ENCODE peak calls at places on chromosomes 3 and 15, in six cellular contexts. One of them, this sample, is unnamed.

GRCh38 chr3:65436580-65436979 is 602.1 kb downstream of the MAGI1 start:
- DNase-seq in MM.1S: peak
- DNase-seq in PC-3: peak
- DNase-seq in GM23248: no peak
- DNase-seq in hepatocyte: peak
- DNase-seq in HCT116: no peak
- DNase-seq in this sample: peak

GRCh38 chr3:15708882-15709677 is 88.7 kb downstream of the ANKRD28 start:
- DNase-seq in hepatocyte: no peak
- DNase-seq in MM.1S: no peak
- DNase-seq in PC-3: no peak
- DNase-seq in HCT116: no peak
- DNase-seq in GM23248: peak
- DNase-seq in this sample: no peak

GRCh38 chr3:15300318-15301078 is 31.9 kb downstream of the SH3BP5 start:
- DNase-seq in hepatocyte: no peak
- DNase-seq in HCT116: peak
- DNase-seq in MM.1S: no peak
- DNase-seq in GM23248: peak
- DNase-seq in PC-3: peak
- DNase-seq in this sample: no peak

GRCh38 chr3:159902531-159903314 is 85.9 kb upstream of the IL12A start:
- DNase-seq in PC-3: no peak
- DNase-seq in MM.1S: no peak
- DNase-seq in HCT116: no peak
- DNase-seq in hepatocyte: no peak
- DNase-seq in GM23248: no peak
- DNase-seq in this sample: no peak

GRCh38 chr15:55334997-55335396 is 16.0 kb downstream of the PIGB start:
- DNase-seq in GM23248: peak
- DNase-seq in MM.1S: no peak
- DNase-seq in PC-3: peak
- DNase-seq in HCT116: no peak
- DNase-seq in hepatocyte: no peak
- DNase-seq in this sample: no peak

GRCh38 chr15:84586641-84587160 is 14.1 kb upstream of the ZSCAN2 start:
- DNase-seq in MM.1S: no peak
- DNase-seq in HCT116: no peak
- DNase-seq in GM23248: no peak
- DNase-seq in hepatocyte: no peak
- DNase-seq in PC-3: no peak
- DNase-seq in this sample: no peak

GRCh38 chr3:183493296-183494045 is 62.0 kb downstream of the KLHL6 start:
- DNase-seq in hepatocyte: no peak
- DNase-seq in GM23248: no peak
- DNase-seq in HCT116: no peak
- DNase-seq in MM.1S: no peak
- DNase-seq in PC-3: no peak
- DNase-seq in this sample: no peak

GRCh38 chr15:82051664-82052063 is 5.8 kb upstream of the MEX3B start:
- DNase-seq in MM.1S: no peak
- DNase-seq in hepatocyte: no peak
- DNase-seq in GM23248: no peak
- DNase-seq in HCT116: no peak
- DNase-seq in PC-3: no peak
- DNase-seq in this sample: no peak

GRCh38 chr3:23442598-23443383 is 239.7 kb downstream of the UBE2E2 start:
- DNase-seq in MM.1S: peak
- DNase-seq in GM23248: peak
- DNase-seq in PC-3: peak
- DNase-seq in HCT116: no peak
- DNase-seq in hepatocyte: peak
- DNase-seq in this sample: no peak

GRCh38 chr3:184682671-184683070 is 29.2 kb downstream of the MAGEF1 start:
- DNase-seq in hepatocyte: no peak
- DNase-seq in GM23248: no peak
- DNase-seq in MM.1S: no peak
- DNase-seq in PC-3: no peak
- DNase-seq in HCT116: no peak
- DNase-seq in this sample: no peak

GRCh38 chr3:192408721-192409151 is 318.6 kb downstream of the FGF12 start:
- DNase-seq in HCT116: no peak
- DNase-seq in MM.1S: peak
- DNase-seq in GM23248: peak
- DNase-seq in hepatocyte: peak
- DNase-seq in PC-3: no peak
- DNase-seq in this sample: peak

GRCh38 chr3:170414202-170414663 is 4.4 kb upstream of the CLDN11 start:
- DNase-seq in HCT116: peak
- DNase-seq in GM23248: peak
- DNase-seq in PC-3: peak
- DNase-seq in hepatocyte: peak
- DNase-seq in MM.1S: peak
- DNase-seq in this sample: peak

GRCh38 chr15:64915518-64916227 is 4.0 kb downstream of the ANKDD1A start:
- DNase-seq in HCT116: no peak
- DNase-seq in MM.1S: no peak
- DNase-seq in PC-3: no peak
- DNase-seq in hepatocyte: no peak
- DNase-seq in GM23248: no peak
- DNase-seq in this sample: no peak

GRCh38 chr15:70584838-70585706 is 178.3 kb downstream of the UACA start:
- DNase-seq in MM.1S: no peak
- DNase-seq in HCT116: peak
- DNase-seq in hepatocyte: peak
- DNase-seq in PC-3: peak
- DNase-seq in GM23248: no peak
- DNase-seq in this sample: peak

GRCh38 chr15:33242165-33242564 is 47.7 kb upstream of the FMN1 start:
- DNase-seq in MM.1S: no peak
- DNase-seq in HCT116: no peak
- DNase-seq in GM23248: peak
- DNase-seq in PC-3: peak
- DNase-seq in hepatocyte: peak
- DNase-seq in this sample: no peak

GRCh38 chr3:193711523-193711963 is 118.5 kb downstream of the OPA1 start:
- DNase-seq in hepatocyte: no peak
- DNase-seq in MM.1S: no peak
- DNase-seq in GM23248: no peak
- DNase-seq in PC-3: no peak
- DNase-seq in HCT116: no peak
- DNase-seq in this sample: peak

GRCh38 chr3:46386206-46386605 is 15.5 kb downstream of the CCR5 start:
- DNase-seq in HCT116: peak
- DNase-seq in hepatocyte: peak
- DNase-seq in MM.1S: peak
- DNase-seq in PC-3: peak
- DNase-seq in GM23248: peak
- DNase-seq in this sample: no peak

GRCh38 chr3:71681224-71681668 is 44.0 kb downstream of the EIF4E3 start:
- DNase-seq in hepatocyte: peak
- DNase-seq in MM.1S: no peak
- DNase-seq in PC-3: peak
- DNase-seq in HCT116: peak
- DNase-seq in GM23248: peak
- DNase-seq in this sample: peak

GRCh38 chr3:170483485-170484262 is 65.0 kb downstream of the CLDN11 start:
- DNase-seq in HCT116: no peak
- DNase-seq in GM23248: peak
- DNase-seq in MM.1S: no peak
- DNase-seq in PC-3: no peak
- DNase-seq in hepatocyte: no peak
- DNase-seq in this sample: no peak

GRCh38 chr3:197547618-197548017 is 8.2 kb downstream of the BDH1 start:
- DNase-seq in GM23248: no peak
- DNase-seq in hepatocyte: peak
- DNase-seq in PC-3: no peak
- DNase-seq in HCT116: no peak
- DNase-seq in MM.1S: no peak
- DNase-seq in this sample: peak

GRCh38 chr3:157147099-157147803 is 12.7 kb downstream of the CCNL1 start:
- DNase-seq in PC-3: no peak
- DNase-seq in HCT116: no peak
- DNase-seq in MM.1S: no peak
- DNase-seq in hepatocyte: no peak
- DNase-seq in GM23248: no peak
- DNase-seq in this sample: no peak

GRCh38 chr15:99452728-99453643 is 112.8 kb upstream of the MEF2A start:
- DNase-seq in MM.1S: peak
- DNase-seq in PC-3: no peak
- DNase-seq in hepatocyte: no peak
- DNase-seq in GM23248: no peak
- DNase-seq in HCT116: no peak
- DNase-seq in this sample: no peak

GRCh38 chr15:29675791-29676301 is 146.4 kb downstream of the TJP1 start:
- DNase-seq in GM23248: no peak
- DNase-seq in hepatocyte: no peak
- DNase-seq in MM.1S: no peak
- DNase-seq in HCT116: no peak
- DNase-seq in PC-3: no peak
- DNase-seq in this sample: peak
- TF ChIP-seq EZH2phosphoT487 in GM23248: no peak
- TF ChIP-seq EZH2phosphoT487 in hepatocyte: no peak
- TF ChIP-seq EZH2phosphoT487 in MM.1S: no peak
- TF ChIP-seq EZH2phosphoT487 in HCT116: no peak
- TF ChIP-seq EZH2phosphoT487 in PC-3: no peak
- TF ChIP-seq EZH2phosphoT487 in this sample: no peak

DNA sequence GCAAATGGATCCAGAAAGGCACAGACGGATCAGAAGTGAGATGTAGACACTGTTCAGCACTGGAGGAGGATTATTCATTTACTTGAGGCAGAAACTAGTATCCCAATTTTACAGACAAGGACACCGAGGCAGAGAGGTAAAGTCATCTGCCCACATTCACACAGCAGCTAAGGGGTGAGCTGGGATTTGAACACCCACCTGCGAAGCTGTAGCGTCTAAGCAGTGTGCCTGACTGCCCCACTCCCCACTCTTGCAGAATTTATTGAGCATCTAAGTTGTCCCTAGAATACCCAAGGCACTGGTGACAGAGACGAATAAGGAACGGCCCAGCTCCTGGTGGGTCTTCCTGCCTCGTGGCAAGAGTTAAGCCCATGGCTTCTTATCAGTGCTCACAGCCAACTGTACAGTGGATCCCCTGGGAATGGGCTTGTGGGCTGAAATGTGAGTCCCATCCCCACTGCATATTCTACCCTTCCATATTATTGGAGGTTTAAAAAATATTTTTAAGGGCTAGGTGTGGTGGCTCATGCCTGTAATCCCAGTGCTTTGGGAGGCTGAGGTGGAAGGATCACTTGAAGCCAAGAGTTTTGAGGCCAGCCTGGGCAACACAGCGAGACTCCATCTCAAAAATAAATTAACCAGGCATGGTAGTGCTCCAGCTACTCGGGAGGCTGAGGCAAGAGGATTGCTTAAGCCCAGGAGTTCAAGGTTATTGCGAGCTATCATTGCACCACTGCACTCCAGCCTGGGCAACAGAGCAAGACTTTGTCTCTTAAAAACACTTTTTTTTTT is 77.6 kb downstream of the IQSEC1 start:
- DNase-seq in PC-3: no peak
- DNase-seq in GM23248: no peak
- DNase-seq in MM.1S: no peak
- DNase-seq in hepatocyte: no peak
- DNase-seq in HCT116: no peak
- DNase-seq in this sample: no peak
- H3K4me2 ChIP-seq in PC-3: peak
- H3K4me2 ChIP-seq in GM23248: no peak
- H3K4me2 ChIP-seq in MM.1S: peak
- H3K4me2 ChIP-seq in hepatocyte: peak
- H3K4me2 ChIP-seq in HCT116: peak
- H3K4me2 ChIP-seq in this sample: no peak

GRCh38 chr15:40251455-40252140 is 12.7 kb downstream of the PAK6 start:
- DNase-seq in MM.1S: no peak
- DNase-seq in HCT116: no peak
- DNase-seq in GM23248: no peak
- DNase-seq in PC-3: no peak
- DNase-seq in hepatocyte: no peak
- DNase-seq in this sample: no peak

GRCh38 chr15:40252438-40253178 is 13.7 kb downstream of the PAK6 start:
- DNase-seq in GM23248: peak
- DNase-seq in HCT116: peak
- DNase-seq in PC-3: peak
- DNase-seq in hepatocyte: peak
- DNase-seq in MM.1S: peak
- DNase-seq in this sample: peak

GRCh38 chr15:40250771-40251454 is 12.1 kb downstream of the PAK6 start:
- DNase-seq in PC-3: no peak
- DNase-seq in HCT116: no peak
- DNase-seq in hepatocyte: no peak
- DNase-seq in MM.1S: no peak
- DNase-seq in GM23248: no peak
- DNase-seq in this sample: no peak

GRCh38 chr15:40253179-40253790 is 14.4 kb downstream of the PAK6 start:
- DNase-seq in MM.1S: no peak
- DNase-seq in hepatocyte: no peak
- DNase-seq in GM23248: no peak
- DNase-seq in HCT116: no peak
- DNase-seq in PC-3: peak
- DNase-seq in this sample: no peak

DNA sequence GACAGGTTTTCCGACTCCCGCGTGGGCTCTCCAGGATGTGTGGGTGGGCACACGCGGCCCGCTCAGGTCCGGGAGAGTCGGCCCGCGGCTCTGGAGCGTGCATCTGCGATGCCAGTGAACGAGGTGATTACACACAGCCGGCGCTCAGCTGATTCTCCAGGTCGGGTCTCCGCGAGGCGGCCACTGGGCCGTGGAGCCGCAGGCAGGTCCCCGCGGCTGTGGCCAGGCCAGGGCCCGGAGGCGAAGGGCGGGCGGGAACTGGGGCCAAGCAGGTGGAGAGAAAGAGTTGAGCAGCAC is 13.2 kb downstream of the PAK6 start:
- DNase-seq in GM23248: no peak
- DNase-seq in PC-3: no peak
- DNase-seq in hepatocyte: no peak
- DNase-seq in HCT116: no peak
- DNase-seq in MM.1S: no peak
- DNase-seq in this sample: no peak
- TF ChIP-seq EZH2 in GM23248: no peak
- TF ChIP-seq EZH2 in PC-3: no peak
- TF ChIP-seq EZH2 in hepatocyte: no peak
- TF ChIP-seq EZH2 in HCT116: no peak
- TF ChIP-seq EZH2 in MM.1S: no peak
- TF ChIP-seq EZH2 in this sample: no peak

DNA sequence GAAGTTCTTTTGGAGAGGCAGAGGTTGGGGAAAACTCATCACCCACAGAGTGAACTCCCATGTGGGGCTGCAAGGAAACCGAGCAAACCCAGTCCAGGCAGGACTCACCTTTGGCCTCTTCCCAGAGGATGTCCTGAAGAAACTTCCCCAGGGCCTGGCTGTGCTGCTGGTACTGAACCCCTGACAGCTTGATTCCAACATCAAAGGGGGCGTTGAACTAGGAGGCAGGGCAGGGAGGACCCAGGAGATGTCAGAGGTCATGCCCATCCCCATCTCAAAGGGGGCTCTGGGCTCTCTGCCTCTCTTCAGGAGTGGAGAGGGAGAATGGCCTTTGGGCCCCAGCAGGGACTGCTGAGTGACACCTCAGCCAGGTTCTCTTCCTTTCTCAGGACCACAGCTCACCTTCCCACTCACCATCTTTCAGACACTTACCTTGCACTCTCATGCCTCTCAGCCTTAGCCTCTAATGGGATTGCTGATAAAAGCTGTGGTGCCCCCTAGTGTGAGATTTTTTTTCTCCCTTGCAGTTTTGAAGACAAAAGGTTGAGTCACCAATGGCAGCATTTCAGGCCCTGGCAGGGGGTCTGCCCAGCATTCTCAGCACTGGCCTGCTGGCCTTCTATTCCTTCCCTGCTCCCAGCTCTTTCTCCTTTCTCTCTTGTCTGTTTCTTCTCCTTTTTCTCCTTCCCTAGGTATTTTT is 6.0 kb downstream of the GHRL start:
- DNase-seq in GM23248: peak
- DNase-seq in MM.1S: peak
- DNase-seq in HCT116: peak
- DNase-seq in hepatocyte: no peak
- DNase-seq in PC-3: peak
- DNase-seq in this sample: peak
- TF ChIP-seq EZH2phosphoT487 in GM23248: no peak
- TF ChIP-seq EZH2phosphoT487 in MM.1S: no peak
- TF ChIP-seq EZH2phosphoT487 in HCT116: no peak
- TF ChIP-seq EZH2phosphoT487 in hepatocyte: no peak
- TF ChIP-seq EZH2phosphoT487 in PC-3: no peak
- TF ChIP-seq EZH2phosphoT487 in this sample: no peak

This sample was measured in neural progenitor cell.